ENCODE peak calls at places on chromosomes 6 and 20, in ten cellular contexts. M, X, Q, O, E, G, B, U, V and J are unnamed samples.

GRCh38 chr6:71737953-71738352 is 148.4 kb upstream of the RIMS1 start:
- DNase-seq in O (no peak), B (no peak), E (no peak), X (no peak), G (no peak), Q (no peak), U (no peak), V (no peak), M (no peak), J (no peak)

GRCh38 chr20:40293740-40294139 is 395.3 kb downstream of the MAFB start:
- DNase-seq in B (no peak), G (no peak), V (no peak), U (no peak), M (peak; percentile 67), X (no peak), O (no peak), Q (no peak), E (no peak), J (no peak)

GRCh38 chr6:88499845-88500699 is 333.9 kb upstream of the CNR1 start:
- DNase-seq in E (no peak), M (no peak), Q (no peak), V (no peak), O (no peak), U (no peak), G (no peak), X (no peak), B (no peak), J (no peak)

GRCh38 chr6:24385536-24386269 is 17.0 kb upstream of the MRS2 start:
- DNase-seq in B (no peak), G (no peak), X (no peak), U (no peak), V (no peak), E (no peak), Q (no peak), O (no peak), M (no peak), J (no peak)

GRCh38 chr6:70413114-70413828 is at the start of gene FAM135A:
- DNase-seq in O (peak; percentile 100), E (peak; percentile 98), U (peak; percentile 97), G (peak; percentile 99), M (peak; percentile 99), X (peak; percentile 100), B (peak; percentile 99), Q (peak; percentile 99), V (peak; percentile 99), J (peak; percentile 99)

GRCh38 chr20:2651772-2652723 is at the start of gene NOP56:
- DNase-seq in O (peak; percentile 97), V (peak; percentile 98), X (peak; percentile 92), M (peak; percentile 95), B (peak; percentile 93), G (peak; percentile 97), E (peak; percentile 97), U (peak; percentile 88), Q (peak; percentile 97), J (peak; percentile 95)

GRCh38 chr6:22332726-22333125 is 35.9 kb upstream of the PRL start:
- DNase-seq in B (no peak), X (no peak), E (no peak), V (no peak), O (no peak), U (no peak), Q (no peak), G (no peak), M (no peak), J (no peak)

GRCh38 chr20:23242556-23243180 is 107.9 kb upstream of the NXT1 start:
- DNase-seq in X (no peak), V (no peak), U (no peak), Q (no peak), G (no peak), O (no peak), B (no peak), M (no peak), E (no peak), J (no peak)

GRCh38 chr20:38354227-38354626 is 7.9 kb downstream of the LBP start:
- DNase-seq in E (no peak), B (no peak), O (no peak), G (no peak), M (no peak), X (no peak), Q (no peak), V (no peak), U (no peak), J (no peak)

GRCh38 chr6:135189344-135189743 is 8.2 kb downstream of the MYB start:
- DNase-seq in Q (no peak), E (no peak), G (no peak), U (no peak), M (no peak), V (no peak), B (no peak), X (no peak), O (no peak), J (no peak)

GRCh38 chr6:148413321-148414094 is 70.9 kb downstream of the SASH1 start:
- DNase-seq in V (no peak), M (no peak), Q (no peak), B (no peak), G (no peak), U (no peak), X (no peak), O (no peak), E (no peak), J (no peak)

GRCh38 chr20:64194269-64194668 is 30.0 kb downstream of the MYT1 start:
- DNase-seq in X (no peak), O (no peak), M (no peak), V (no peak), B (no peak), U (no peak), Q (no peak), E (no peak), G (no peak), J (no peak)

GRCh38 chr6:40852667-40853383 is 186.2 kb downstream of the UNC5CL start:
- DNase-seq in G (peak; percentile 27), O (peak; percentile 85), M (no peak), X (no peak), V (no peak), E (no peak), Q (no peak), U (no peak), B (no peak), J (no peak)

GRCh38 chr20:44405246-44405645 is 49.7 kb downstream of the HNF4A start:
- DNase-seq in V (no peak), O (no peak), B (no peak), E (peak; percentile 20), Q (peak; percentile 62), M (no peak), X (no peak), U (no peak), G (no peak), J (no peak)

GRCh38 chr20:38151455-38151854 is 13.6 kb downstream of the TGM2 start:
- DNase-seq in O (no peak), M (no peak), B (no peak), X (no peak), V (no peak), Q (no peak), U (no peak), E (no peak), G (no peak), J (no peak)

GRCh38 chr6:84777888-84778287 is 13.5 kb upstream of the TBX18 start:
- DNase-seq in Q (no peak), O (no peak), G (peak; percentile 17), U (no peak), E (no peak), V (no peak), X (no peak), M (no peak), B (no peak), J (no peak)

GRCh38 chr6:161353208-161353613 is 79.3 kb upstream of the AGPAT4 start:
- DNase-seq in Q (no peak), G (peak; percentile 49), U (no peak), E (no peak), B (no peak), V (no peak), O (peak; percentile 92), M (no peak), X (peak; percentile 49), J (no peak)

GRCh38 chr6:25717856-25718740 is 36.4 kb upstream of the SLC17A4 start:
- DNase-seq in O (no peak), Q (no peak), U (no peak), G (peak; percentile 60), X (peak; percentile 63), E (no peak), B (no peak), M (no peak), V (no peak), J (no peak)

GRCh38 chr20:49285813-49286494 is 8.1 kb upstream of the ZNFX1 start:
- DNase-seq in V (no peak), E (no peak), X (no peak), U (no peak), B (no peak), Q (no peak), O (peak; percentile 55), M (no peak), G (no peak), J (no peak)
- H3K4me3 ChIP-seq in V (no peak overlapping the region), E (no peak overlapping the region), X (no peak overlapping the region), U (no peak overlapping the region), B (no peak overlapping the region), Q (no peak overlapping the region), O (peak overlapping the region; percentile 98), M (no peak overlapping the region), G (peak overlapping the region; percentile 0), J (no peak overlapping the region)

DNA sequence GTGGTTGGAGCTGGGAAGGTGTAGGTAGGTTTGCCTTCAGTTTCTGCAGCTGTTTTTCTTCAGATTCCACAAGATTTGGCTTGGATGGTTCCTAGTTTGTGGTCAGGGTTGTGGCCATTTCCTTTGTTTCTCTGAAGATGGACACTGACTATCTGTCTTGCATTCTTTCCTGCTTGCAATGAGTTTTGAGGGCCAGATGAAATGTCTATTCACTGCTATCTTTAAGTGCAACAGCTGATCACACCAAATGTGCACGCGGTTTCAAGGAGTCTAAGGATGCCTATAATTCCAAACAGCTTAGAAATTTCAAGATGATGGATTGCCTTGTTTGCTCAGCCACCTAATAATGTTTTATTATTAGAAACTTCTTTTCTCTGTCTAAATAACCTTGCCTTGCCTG is 28.4 kb downstream of the IL20RA start:
- DNase-seq in M (no peak), B (no peak), Q (no peak), E (no peak), G (no peak), V (no peak), O (no peak), X (peak; percentile 68), U (no peak), J (no peak)
- TF ChIP-seq CTCF in M (no peak), B (no peak), Q (no peak), E (no peak), G (no peak), V (no peak), O (no peak), X (no peak), U (no peak), J (no peak)

GRCh38 chr6:42140756-42141602 is 1.4 kb downstream of the C6orf132 start:
- DNase-seq in Q (peak; percentile 67), O (no peak), B (peak; percentile 52), M (no peak), E (no peak), V (no peak), G (no peak), U (no peak), X (no peak), J (no peak)
- H3K4me1 ChIP-seq in Q (no peaks in the 10 kb centered on the region), O (peaks cover 27% of the 10 kb centered on the region), B (peaks cover 40% of the 10 kb centered on the region), M (peaks cover 10% of the 10 kb centered on the region), E (peaks cover 11% of the 10 kb centered on the region), V (no peaks in the 10 kb centered on the region), G (peaks cover 29% of the 10 kb centered on the region), U (no peaks in the 10 kb centered on the region), X (peaks cover 23% of the 10 kb centered on the region), J (peaks cover 40% of the 10 kb centered on the region)

DNA sequence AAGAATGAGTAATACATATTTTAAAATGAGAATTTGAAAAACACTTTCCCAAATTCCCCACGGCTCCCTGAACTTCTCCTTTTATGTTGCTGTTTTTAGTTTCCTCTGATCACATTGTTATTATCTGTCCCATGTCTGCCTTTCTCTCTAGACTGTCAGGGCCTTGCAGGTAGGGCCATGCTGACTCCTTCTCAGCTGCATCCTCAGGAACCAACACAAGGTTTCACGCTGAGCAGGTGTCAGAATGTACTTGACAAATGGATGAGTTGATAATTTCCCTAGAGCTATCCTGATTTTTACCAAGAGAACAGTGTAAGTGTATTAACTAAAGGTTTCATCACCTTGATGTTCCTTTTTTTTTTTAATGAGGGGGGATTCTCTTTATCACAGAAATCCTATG is 337.8 kb downstream of the SYNE1 start:
- DNase-seq in M (no peak), Q (no peak), O (peak; percentile 73), E (no peak), G (no peak), U (no peak), V (no peak), X (no peak), B (no peak), J (no peak)
- H3K4me3 ChIP-seq in M (no peak overlapping the region), Q (no peak overlapping the region), O (no peak overlapping the region), E (no peak overlapping the region), G (no peak overlapping the region), U (no peak overlapping the region), V (no peak overlapping the region), X (no peak overlapping the region), B (no peak overlapping the region), J (no peak overlapping the region)